ENCODE peak calls at places on chromosomes 1 and 21, in seven cellular contexts. K is neuronal stem cell, E is IMR-90, T is H1, J is mesenchymal stem cell, F is H9, L is trophoblast cell. B is an unnamed sample.

GRCh38 chr1:219041141-219041540 is 132.5 kb upstream of the LYPLAL1 start:
- DNase-seq in K (no peak), E (peak), T (no peak), J (peak), F (no peak), L (no peak), B (no peak)

GRCh38 chr1:183739640-183740385 is 65.1 kb upstream of the RGL1 start:
- DNase-seq in K (no peak), E (peak), T (no peak), J (peak), F (no peak), L (no peak), B (no peak)

GRCh38 chr1:150578278-150579109 is 916 bp downstream of the MCL1 start:
- DNase-seq in K (no peak), E (peak), T (no peak), J (peak), F (no peak), L (peak), B (peak)

GRCh38 chr1:73910466-73910865 is 287.5 kb downstream of the LRRIQ3 start:
- DNase-seq in K (no peak), E (no peak), T (no peak), J (no peak), F (no peak), L (no peak), B (no peak)

GRCh38 chr1:201268604-201269151 is 14.6 kb upstream of the PKP1 start:
- DNase-seq in K (no peak), E (peak), T (no peak), J (peak), F (no peak), L (peak), B (no peak)

GRCh38 chr1:159996653-159997052 is 35.1 kb downstream of the PIGM start:
- DNase-seq in K (no peak), E (peak), T (no peak), J (peak), F (no peak), L (peak), B (peak)

GRCh38 chr1:61481313-61481712 is 243.6 kb downstream of the TM2D1 start:
- DNase-seq in K (no peak), E (no peak), T (no peak), J (no peak), F (no peak), L (no peak), B (no peak)

GRCh38 chr1:28173151-28173979 is 3.1 kb downstream of the PTAFR start:
- DNase-seq in K (no peak), E (peak), T (no peak), J (peak), F (no peak), L (no peak), B (peak)

GRCh38 chr1:92184632-92185031 is 33.1 kb upstream of the C1orf146 start:
- DNase-seq in K (no peak), E (peak), T (no peak), J (peak), F (no peak), L (no peak), B (no peak)

GRCh38 chr1:176803042-176803441 is 340.1 kb downstream of the PAPPA2 start:
- DNase-seq in K (no peak), E (no peak), T (no peak), J (no peak), F (no peak), L (no peak), B (no peak)

GRCh38 chr1:67200755-67201154 is 34.5 kb downstream of the IL23R start:
- DNase-seq in K (no peak), E (no peak), T (no peak), J (no peak), F (no peak), L (no peak), B (no peak)

GRCh38 chr1:58136502-58136901 is 410.0 kb downstream of the OMA1 start:
- DNase-seq in K (no peak), E (no peak), T (no peak), J (no peak), F (no peak), L (no peak), B (no peak)

GRCh38 chr1:3060601-3061551 is 8.1 kb upstream of the PRDM16 start:
- DNase-seq in K (no peak), E (no peak), T (no peak), J (no peak), F (peak), L (no peak), B (peak)

GRCh38 chr1:21436488-21437340 is 3.2 kb upstream of the NBPF3 start:
- DNase-seq in K (no peak), E (no peak), T (no peak), J (no peak), F (peak), L (peak), B (peak)

GRCh38 chr1:174550296-174550695 is 102.5 kb downstream of the GPR52 start:
- DNase-seq in K (no peak), E (peak), T (no peak), J (no peak), F (no peak), L (no peak), B (no peak)

GRCh38 chr21:44377922-44378645 is 24.7 kb downstream of the TRPM2 start:
- DNase-seq in K (no peak), E (no peak), T (no peak), J (no peak), F (no peak), L (no peak), B (no peak)

GRCh38 chr21:25506887-25507286 is 100.4 kb downstream of the MRPL39 start:
- DNase-seq in K (no peak), E (peak), T (no peak), J (no peak), F (no peak), L (no peak), B (no peak)

GRCh38 chr1:78279051-78279450 is 211.7 kb upstream of the PTGFR start:
- DNase-seq in K (no peak), E (peak), T (no peak), J (peak), F (no peak), L (no peak), B (no peak)

GRCh38 chr1:91555821-91556531 is 55.3 kb downstream of the CDC7 start:
- DNase-seq in K (no peak), E (peak), T (no peak), J (peak), F (no peak), L (peak), B (no peak)

GRCh38 chr1:48772221-48772620 is 4.5 kb downstream of the BEND5 start:
- DNase-seq in K (no peak), E (no peak), T (no peak), J (no peak), F (no peak), L (no peak), B (no peak)

GRCh38 chr1:184753608-184754478 is 815 bp downstream of the EDEM3 start:
- DNase-seq in K (no peak), E (peak), T (no peak), J (peak), F (peak), L (peak), B (peak)

GRCh38 chr1:187413770-187414169 is 585.0 kb downstream of the PLA2G4A start:
- DNase-seq in K (no peak), E (peak), T (no peak), J (peak), F (no peak), L (peak), B (peak)

GRCh38 chr1:27658951-27659496 is 13.0 kb downstream of the IFI6 start:
- DNase-seq in K (no peak), E (peak), T (no peak), J (peak), F (peak), L (peak), B (peak)

GRCh38 chr1:17573518-17574041 is 34.1 kb downstream of the ARHGEF10L start:
- DNase-seq in K (peak), E (no peak), T (no peak), J (no peak), F (no peak), L (no peak), B (no peak)

DNA sequence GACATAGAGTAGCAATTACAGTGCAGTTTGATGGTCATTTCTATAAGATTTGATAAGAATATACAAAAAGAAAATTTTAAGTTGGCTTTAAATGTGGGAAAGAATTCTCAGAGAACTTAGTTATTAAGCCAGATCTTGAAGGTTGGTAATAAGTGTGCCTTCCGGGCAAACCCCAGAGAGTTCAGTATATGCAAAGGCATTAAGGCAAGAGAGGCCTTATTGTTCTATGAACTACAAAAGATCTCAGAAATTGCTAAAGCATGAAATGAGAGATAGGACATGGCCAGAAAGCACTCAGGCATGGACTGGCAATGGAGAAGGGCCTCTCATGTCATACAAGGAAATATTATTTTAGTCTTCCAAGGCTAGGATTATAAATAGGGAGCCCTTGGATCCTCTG is 390.2 kb upstream of the C1orf87 start:
- DNase-seq in K (no peak), E (no peak), T (no peak), J (no peak), F (no peak), L (no peak), B (no peak)
- H3K18ac ChIP-seq in K (no peak), E (no peak), T (no peak), J (no peak), F (no peak), L (no peak), B (no peak)

DNA sequence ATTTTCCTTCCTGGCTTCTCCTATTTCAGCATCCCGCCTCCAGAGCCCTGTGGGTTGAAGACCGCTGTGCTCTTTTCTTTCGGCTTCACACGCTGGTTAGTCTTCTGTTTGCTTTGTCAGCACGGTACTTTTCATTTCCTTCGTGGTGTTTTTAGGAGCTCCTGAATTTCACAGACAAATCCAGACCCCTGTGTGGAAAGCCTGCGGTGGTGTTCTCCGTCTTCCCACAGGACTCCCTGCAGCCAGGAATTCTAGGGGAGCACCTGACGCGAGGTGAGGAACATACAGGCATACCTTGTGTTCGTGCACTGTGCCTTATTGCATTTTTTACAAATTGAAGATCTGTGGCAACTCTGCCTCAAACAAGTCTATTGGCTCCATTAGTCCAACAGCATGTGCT is 210.2 kb upstream of the MAP1LC3C start:
- DNase-seq in K (no peak), E (no peak), T (no peak), J (no peak), F (no peak), L (no peak), B (no peak)
- H3K27ac ChIP-seq in K (no peak), E (no peak), T (no peak), J (no peak), F (no peak), L (no peak), B (no peak)

GRCh38 chr1:172934417-172934762 is 116.4 kb downstream of the TNFSF18 start:
- DNase-seq in K (no peak), E (no peak), T (no peak), J (no peak), F (no peak), L (peak), B (no peak)
- H3K9ac ChIP-seq in K (no peak), E (peak), T (no peak), J (peak), F (no peak), L (no peak), B (no peak)

DNA sequence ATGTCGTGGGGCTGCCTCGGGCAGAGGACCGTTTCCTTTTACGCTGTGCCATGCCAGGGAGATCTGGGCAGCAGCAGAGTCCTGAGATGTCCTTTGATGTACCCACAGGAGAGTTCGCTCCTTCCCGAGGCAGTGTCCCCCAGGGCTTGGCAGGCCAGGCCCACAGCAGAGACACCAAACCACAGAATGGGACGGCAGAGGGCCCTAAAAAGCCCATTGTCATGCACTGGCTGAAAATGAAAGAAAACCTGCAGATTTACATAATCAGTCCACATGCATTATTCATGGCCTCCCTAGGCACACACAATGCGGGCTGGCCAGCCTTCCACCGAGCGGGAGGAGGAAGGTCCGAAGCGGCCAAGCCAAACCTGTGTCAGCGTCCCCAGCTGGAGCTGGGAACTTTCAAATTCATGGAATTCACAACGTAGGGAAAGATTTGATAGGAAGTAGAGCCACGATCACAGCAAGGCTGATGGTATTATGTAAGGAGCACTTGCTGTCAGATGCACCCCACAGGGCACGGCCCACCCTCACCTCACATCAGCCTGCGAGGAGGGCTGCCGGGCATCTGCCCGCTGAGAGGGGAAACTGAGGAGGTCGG is 25.3 kb upstream of the EFHD2 start:
- DNase-seq in K (peak), E (no peak), T (peak), J (peak), F (peak), L (peak), B (peak)
- H3K18ac ChIP-seq in K (no peak), E (no peak), T (peak), J (no peak), F (no peak), L (no peak), B (no peak)

GRCh38 chr21:45477176-45478114 is 64.8 kb downstream of the SLC19A1 start:
- DNase-seq in K (no peak), E (no peak), T (no peak), J (no peak), F (no peak), L (no peak), B (no peak)
- H3K27ac ChIP-seq in K (no peak), E (peak), T (no peak), J (no peak), F (no peak), L (no peak), B (peak)

GRCh38 chr1:44808063-44808937 is at the start of gene BTBD19:
- DNase-seq in K (no peak), E (peak), T (no peak), J (peak), F (peak), L (peak), B (peak)

GRCh38 chr1:44805311-44806024 is 1.7 kb downstream of the DYNLT4 start:
- DNase-seq in K (no peak), E (no peak), T (no peak), J (no peak), F (peak), L (peak), B (no peak)

GRCh38 chr1:44806025-44806703 is 987 bp downstream of the DYNLT4 start:
- DNase-seq in K (no peak), E (no peak), T (no peak), J (no peak), F (peak), L (peak), B (no peak)

GRCh38 chr1:44807364-44808062 is 362 bp upstream of the DYNLT4 start:
- DNase-seq in K (peak), E (peak), T (peak), J (peak), F (peak), L (peak), B (peak)

GRCh38 chr1:44806704-44807363 is at the start of gene DYNLT4:
- DNase-seq in K (no peak), E (no peak), T (no peak), J (no peak), F (no peak), L (no peak), B (no peak)
- H3K9ac ChIP-seq in K (no peak), E (peak), T (peak), J (peak), F (peak), L (peak), B (peak)

B was measured in mesendoderm.